ENCODE peak calls at places on chromosomes 7 and 10, in nine cellular contexts. Q is H1, U is cardiac muscle cell, J is suprapubic skin, F is astrocyte of the cerebellum, M is brain microvascular endothelial cell, V is AG04450, O is OCI-LY7, D is colonic mucosa. T is an unnamed sample.
A peak's percentile ranks its signal among the peaks of the same experiment; 100 is the strongest.

GRCh38 chr10:34495938-34496337 is 319.2 kb downstream of the PARD3 start:
- DNase-seq in M (no peak), F (no peak), U (peak; percentile 13), J (no peak), O (no peak), V (no peak), Q (no peak), D (no peak), T (no peak)

GRCh38 chr7:15461576-15461975 is 100.2 kb downstream of the AGMO start:
- DNase-seq in Q (no peak), D (no peak), U (peak; percentile 87), M (peak; percentile 94), V (peak; percentile 77), J (no peak), O (no peak), F (peak; percentile 89), T (no peak)

GRCh38 chr10:124875596-124875995 is 66.3 kb upstream of the ZRANB1 start:
- DNase-seq in O (no peak), J (no peak), V (no peak), D (no peak), F (peak; percentile 6), Q (no peak), U (peak; percentile 40), M (peak; percentile 27), T (no peak)

GRCh38 chr7:152336754-152337368 is 98.9 kb downstream of the KMT2C start:
- DNase-seq in J (no peak), U (peak; percentile 37), F (peak; percentile 13), Q (no peak), M (peak; percentile 52), O (peak; percentile 70), D (peak; percentile 49), V (no peak), T (no peak)

GRCh38 chr7:69599879-69600764 is 1.8 kb downstream of the AUTS2 start:
- DNase-seq in U (peak; percentile 36), M (no peak), O (peak; percentile 60), V (no peak), F (no peak), D (peak; percentile 17), Q (no peak), J (peak; percentile 58), T (no peak)

GRCh38 chr10:104735036-104735435 is 93.9 kb downstream of the SORCS3 start:
- DNase-seq in V (no peak), U (no peak), D (no peak), F (no peak), Q (peak; percentile 64), J (no peak), M (no peak), O (no peak), T (no peak)

GRCh38 chr7:148772297-148773089 is 73.8 kb downstream of the CUL1 start:
- DNase-seq in U (peak; percentile 64), O (no peak), M (peak; percentile 94), Q (no peak), J (no peak), D (no peak), V (peak; percentile 84), F (peak; percentile 64), T (no peak)

GRCh38 chr10:7697304-7697822 is 5.8 kb upstream of the ITIH2 start:
- DNase-seq in Q (no peak), J (no peak), F (no peak), M (no peak), U (no peak), V (no peak), O (no peak), D (no peak), T (no peak)

GRCh38 chr7:36682102-36682501 is 42.2 kb downstream of the AOAH start:
- DNase-seq in M (no peak), F (no peak), Q (no peak), U (peak; percentile 18), V (no peak), O (no peak), J (no peak), D (no peak), T (no peak)

GRCh38 chr10:94496010-94496409 is 49.6 kb upstream of the HELLS start:
- DNase-seq in J (no peak), F (no peak), V (no peak), Q (no peak), D (no peak), O (no peak), M (peak; percentile 40), U (no peak), T (no peak)

GRCh38 chr10:94496646-94497045 is 48.9 kb upstream of the HELLS start:
- DNase-seq in Q (no peak), V (no peak), O (peak; percentile 1), J (no peak), F (no peak), M (no peak), U (no peak), D (no peak), T (no peak)

GRCh38 chr10:94500063-94500462 is 45.5 kb upstream of the HELLS start:
- DNase-seq in D (no peak), O (no peak), U (peak; percentile 22), Q (no peak), F (no peak), M (peak; percentile 32), J (no peak), V (no peak), T (no peak)
- TF ChIP-seq CTCF in D (no peak), O (peak; percentile 66), U (peak; percentile 55), Q (no peak), F (peak; percentile 64), M (peak; percentile 79), J (no peak), V (peak; percentile 59), T (peak; percentile 68)

DNA sequence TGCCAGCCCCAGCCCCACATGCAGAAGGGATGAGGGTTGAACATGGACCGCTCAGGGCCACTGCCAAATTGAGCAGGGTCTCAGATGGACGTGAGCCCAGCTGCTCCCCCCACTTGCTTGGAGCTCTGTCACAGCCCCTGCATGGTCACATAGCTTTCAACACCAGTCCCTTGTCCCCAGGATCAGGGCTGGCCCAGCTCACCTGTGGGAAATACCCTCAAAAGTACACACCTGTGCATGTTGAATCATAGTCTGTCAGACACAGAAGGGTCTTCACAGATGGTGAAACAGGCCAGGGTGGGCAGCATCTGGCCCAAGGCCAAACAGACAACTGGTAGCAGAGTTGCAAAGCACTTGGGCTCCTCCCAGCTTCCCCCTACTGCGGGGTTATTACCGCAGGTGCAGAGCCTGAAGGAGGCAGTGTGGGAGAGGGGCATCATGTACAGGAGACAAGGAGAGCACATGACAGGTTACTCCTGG is 77.6 kb upstream of the UNC5B start:
- DNase-seq in O (no peak), V (no peak), F (no peak), Q (no peak), M (no peak), U (no peak), D (no peak), J (no peak), T (peak; percentile 51)
- TF ChIP-seq CTCF in O (no peak), V (no peak), F (no peak), Q (peak; percentile 50), M (no peak), U (no peak), D (no peak), J (no peak), T (no peak)

GRCh38 chr10:69663548-69663947 is 33.5 kb downstream of the FAM241B start:
- DNase-seq in F (no peak), Q (peak; percentile 66), D (no peak), J (no peak), M (no peak), U (no peak), O (no peak), V (no peak), T (no peak)
- TF ChIP-seq CTCF in F (no peak), Q (peak; percentile 61), D (no peak), J (no peak), M (peak; percentile 4), U (no peak), O (peak; percentile 39), V (no peak), T (peak; percentile 41)

GRCh38 chr7:7156663-7157062 is 25.7 kb upstream of the C1GALT1 start:
- DNase-seq in D (no peak), U (no peak), M (no peak), O (no peak), J (no peak), V (no peak), Q (no peak), F (no peak), T (no peak)

GRCh38 chr7:7157887-7158271 is 24.5 kb upstream of the C1GALT1 start:
- DNase-seq in J (no peak), O (no peak), M (peak; percentile 39), D (no peak), Q (no peak), U (peak; percentile 50), V (no peak), F (peak; percentile 33), T (no peak)

GRCh38 chr7:7152315-7152714 is 30.0 kb upstream of the C1GALT1 start:
- DNase-seq in O (no peak), V (no peak), U (no peak), F (no peak), Q (no peak), J (no peak), M (no peak), D (no peak), T (no peak)

GRCh38 chr7:7159063-7159645 is 23.2 kb upstream of the C1GALT1 start:
- DNase-seq in V (no peak), Q (no peak), M (no peak), U (no peak), J (no peak), F (no peak), O (peak; percentile 8), D (no peak), T (no peak)

DNA sequence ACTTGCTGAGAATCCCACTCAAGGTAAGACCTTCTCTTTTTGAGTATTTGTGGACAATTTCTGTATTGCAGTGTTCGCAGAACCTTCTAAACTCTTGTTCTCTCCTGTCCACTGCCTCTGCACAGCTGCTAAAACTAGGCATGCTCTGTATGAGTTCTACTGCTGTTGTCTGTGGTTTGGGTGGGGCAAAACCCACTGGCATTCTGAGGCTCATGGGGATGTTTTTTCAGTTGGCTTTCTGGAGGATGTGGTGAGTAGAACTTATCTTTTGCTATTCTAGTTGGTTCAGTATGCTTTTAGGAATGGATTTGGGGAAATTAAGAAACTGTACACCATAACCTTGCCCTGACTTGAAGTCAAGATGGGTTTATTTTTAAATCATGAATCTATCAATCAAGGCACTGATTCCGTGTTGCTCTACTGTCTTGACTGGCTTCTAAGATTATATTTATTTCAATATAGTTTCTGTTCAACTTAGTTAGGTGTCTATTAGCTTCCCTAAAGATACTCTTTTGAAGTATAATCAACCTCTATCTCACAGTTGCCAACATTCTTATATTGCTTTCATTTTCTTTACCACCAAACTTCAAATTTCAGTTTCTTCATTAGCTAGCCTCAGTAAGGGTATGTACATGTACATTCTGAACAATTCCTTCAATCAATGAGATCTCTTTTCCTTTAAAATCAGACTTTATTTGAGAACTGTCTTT is 25.0 kb upstream of the C1GALT1 start:
- DNase-seq in J (no peak), D (no peak), V (peak; percentile 8), O (no peak), F (peak; percentile 54), U (peak; percentile 63), M (peak; percentile 90), Q (no peak), T (no peak)
- TF ChIP-seq CTCF in J (no peak), D (no peak), V (no peak), O (no peak), F (no peak), U (no peak), M (no peak), Q (no peak), T (no peak)

DNA sequence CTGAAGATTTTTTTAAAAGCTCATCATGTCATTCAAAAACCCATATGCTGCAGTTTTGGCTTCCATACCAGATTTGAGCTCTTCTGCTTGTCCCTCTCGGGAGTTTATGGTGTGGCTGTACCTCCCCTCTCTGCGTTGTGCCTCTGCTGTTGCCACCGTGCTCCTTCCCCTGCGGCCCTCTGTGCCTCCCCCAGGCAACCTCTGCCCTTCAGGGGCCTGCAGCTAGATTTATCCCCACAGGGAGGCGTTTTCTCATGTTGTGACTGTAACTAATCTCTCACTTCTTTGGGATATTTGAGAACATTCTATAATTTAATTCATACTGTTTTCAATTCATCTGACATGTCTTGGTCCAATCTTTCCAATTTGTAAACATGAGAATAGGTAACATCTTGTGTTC is 52.7 kb downstream of the TASOR2 start:
- DNase-seq in V (no peak), J (no peak), Q (peak; percentile 59), O (peak; percentile 43), M (no peak), U (no peak), D (no peak), F (no peak), T (no peak)
- TF ChIP-seq CTCF in V (no peak), J (no peak), Q (peak; percentile 49), O (peak; percentile 70), M (peak; percentile 34), U (no peak), D (no peak), F (no peak), T (peak; percentile 57)